ENCODE peak calls at places on chromosome 22, in five cellular contexts. L, O, R, Y and W are unnamed samples.

GRCh38 chr22:38401336-38402084 is 53.5 kb downstream of the KCNJ4 start:
- DNase-seq in Y (no peak), O (no peak), L (no peak), R (no peak), W (no peak)

GRCh38 chr22:40204331-40205116 is 26.8 kb downstream of the TNRC6B start:
- DNase-seq in R (peak; percentile 80), Y (no peak), L (no peak), O (no peak), W (no peak)

GRCh38 chr22:45896153-45896951 is 80.6 kb downstream of the WNT7B start:
- DNase-seq in L (peak; percentile 50), Y (no peak), R (no peak), O (no peak), W (no peak)

GRCh38 chr22:26681395-26681821 is 24.0 kb downstream of the MIAT start:
- DNase-seq in Y (no peak), O (no peak), R (peak; percentile 24), L (no peak), W (no peak)

GRCh38 chr22:44270556-44270880 is 42.2 kb downstream of the SHISAL1 start:
- DNase-seq in R (no peak), Y (no peak), L (no peak), O (no peak), W (no peak)

GRCh38 chr22:44412136-44412731 is 85.8 kb downstream of the RTL6 start:
- DNase-seq in R (no peak), O (no peak), L (no peak), Y (no peak), W (no peak)

GRCh38 chr22:50620861-50621490 is 7.0 kb downstream of the ARSA start:
- DNase-seq in R (peak; percentile 17), Y (peak; percentile 31), L (no peak), O (peak; percentile 76), W (peak; percentile 64)

GRCh38 chr22:27810566-27810965 is 9.0 kb upstream of the MN1 start:
- DNase-seq in Y (no peak), O (no peak), L (no peak), R (peak; percentile 49), W (no peak)

GRCh38 chr22:26364066-26365015 is 64.7 kb upstream of the ASPHD2 start:
- DNase-seq in O (peak; percentile 16), Y (peak; percentile 6), L (peak; percentile 70), R (peak; percentile 77), W (peak; percentile 39)

GRCh38 chr22:24496234-24496633 is 1.1 kb downstream of the UPB1 start:
- DNase-seq in L (no peak), O (no peak), R (no peak), Y (no peak), W (no peak)

GRCh38 chr22:42294034-42294985 is 23.9 kb upstream of the TCF20 start:
- DNase-seq in Y (peak; percentile 37), O (peak; percentile 19), R (peak; percentile 31), L (peak; percentile 62), W (peak; percentile 36)

GRCh38 chr22:29147241-29147919 is 58.3 kb upstream of the EMID1 start:
- DNase-seq in Y (no peak), L (no peak), R (no peak), O (no peak), W (no peak)

GRCh38 chr22:20957691-20958440 is 9.2 kb upstream of the AIFM3 start:
- DNase-seq in Y (no peak), L (peak; percentile 19), R (peak; percentile 31), O (no peak), W (no peak)

GRCh38 chr22:45867118-45867905 is 109.7 kb downstream of the WNT7B start:
- DNase-seq in Y (no peak), O (no peak), R (peak; percentile 25), L (no peak), W (no peak)

GRCh38 chr22:37270928-37271650 is 11.2 kb upstream of the CYTH4 start:
- DNase-seq in L (no peak), R (peak; percentile 68), Y (no peak), O (no peak), W (no peak)

GRCh38 chr22:19480173-19480568 is 451 bp downstream of the CDC45 start:
- DNase-seq in R (no peak), O (no peak), Y (no peak), L (no peak), W (no peak)

GRCh38 chr22:34917239-34917638 is 148.7 kb upstream of the ISX start:
- DNase-seq in Y (no peak), L (no peak), O (no peak), R (no peak), W (no peak)

GRCh38 chr22:20748820-20749428 is 25.0 kb upstream of the SERPIND1 start:
- DNase-seq in Y (no peak), O (no peak), R (no peak), L (no peak), W (no peak)

GRCh38 chr22:43528601-43529360 is 117.0 kb downstream of the MPPED1 start:
- DNase-seq in R (no peak), L (no peak), O (no peak), Y (no peak), W (no peak)

GRCh38 chr22:49614966-49615965 is 212.4 kb downstream of the BRD1 start:
- DNase-seq in R (no peak), Y (no peak), L (no peak), O (no peak), W (no peak)

GRCh38 chr22:49967333-49968241 is 7.0 kb downstream of the PIM3 start:
- DNase-seq in L (no peak), O (peak; percentile 22), Y (no peak), R (no peak), W (no peak)

GRCh38 chr22:30511903-30512302 is 6.4 kb upstream of the SEC14L4 start:
- DNase-seq in O (no peak), Y (no peak), L (no peak), R (no peak), W (no peak)

GRCh38 chr22:26172389-26172990 is 3.2 kb downstream of the SEZ6L start:
- DNase-seq in Y (peak; percentile 11), L (peak; percentile 66), R (peak; percentile 13), O (no peak), W (no peak)

GRCh38 chr22:31148953-31149627 is 8.8 kb upstream of the PLA2G3 start:
- DNase-seq in O (no peak), Y (no peak), L (peak; percentile 56), R (peak; percentile 75), W (peak; percentile 9)

GRCh38 chr22:45645526-45646414 is 25.9 kb upstream of the ATXN10 start:
- DNase-seq in O (peak; percentile 73), R (peak; percentile 27), L (peak; percentile 42), Y (peak; percentile 68), W (peak; percentile 65)

GRCh38 chr22:45042263-45042662 is 32.5 kb upstream of the PHF21B start:
- DNase-seq in Y (no peak), O (no peak), R (no peak), L (no peak), W (no peak)

GRCh38 chr22:49995059-49995412 is 17.5 kb downstream of the IL17REL start:
- DNase-seq in Y (no peak), L (no peak), R (no peak), O (no peak), W (no peak)